ENCODE peak calls at places on chromosome 22, in four cellular contexts. One of them, this sample, is unnamed.

GRCh38 chr22:41021039-41021654 is 70.0 kb downstream of the RBX1 start:
- DNase-seq in kidney tubule cell: no peak
- DNase-seq in cardiac fibroblast: no peak
- DNase-seq in AG20443: no peak
- DNase-seq in this sample: peak; percentile 10

GRCh38 chr22:45905924-45906865 is 70.8 kb downstream of the WNT7B start:
- DNase-seq in cardiac fibroblast: peak; percentile 71
- DNase-seq in AG20443: peak; percentile 87
- DNase-seq in kidney tubule cell: peak; percentile 54
- DNase-seq in this sample: peak; percentile 67

GRCh38 chr22:36237462-36238347 is 1.6 kb downstream of the APOL2 start:
- DNase-seq in AG20443: peak; percentile 24
- DNase-seq in kidney tubule cell: peak; percentile 38
- DNase-seq in cardiac fibroblast: peak; percentile 23
- DNase-seq in this sample: no peak

GRCh38 chr22:40560551-40560950 is 76.0 kb downstream of the MRTFA start:
- DNase-seq in cardiac fibroblast: peak; percentile 19
- DNase-seq in AG20443: peak; percentile 51
- DNase-seq in kidney tubule cell: no peak
- DNase-seq in this sample: no peak

GRCh38 chr22:19742160-19743066 is 18.2 kb upstream of the TBX1 start:
- DNase-seq in cardiac fibroblast: no peak
- DNase-seq in kidney tubule cell: no peak
- DNase-seq in AG20443: no peak
- DNase-seq in this sample: no peak

GRCh38 chr22:42596376-42596775 is 18.3 kb downstream of the POLDIP3 start:
- DNase-seq in AG20443: no peak
- DNase-seq in kidney tubule cell: no peak
- DNase-seq in cardiac fibroblast: peak; percentile 80
- DNase-seq in this sample: no peak

GRCh38 chr22:46848227-46848626 is 85.8 kb downstream of the TBC1D22A start:
- DNase-seq in AG20443: no peak
- DNase-seq in cardiac fibroblast: no peak
- DNase-seq in kidney tubule cell: peak; percentile 54
- DNase-seq in this sample: no peak

GRCh38 chr22:39750759-39751158 is 142.8 kb downstream of the ENTHD1 start:
- DNase-seq in cardiac fibroblast: no peak
- DNase-seq in kidney tubule cell: no peak
- DNase-seq in AG20443: no peak
- DNase-seq in this sample: no peak

GRCh38 chr22:27089303-27089702 is 431.9 kb downstream of the MIAT start:
- DNase-seq in kidney tubule cell: no peak
- DNase-seq in AG20443: no peak
- DNase-seq in cardiac fibroblast: no peak
- DNase-seq in this sample: no peak

GRCh38 chr22:20591660-20592310 is 84.4 kb downstream of the MED15 start:
- DNase-seq in kidney tubule cell: no peak
- DNase-seq in cardiac fibroblast: no peak
- DNase-seq in AG20443: peak; percentile 44
- DNase-seq in this sample: peak; percentile 63

GRCh38 chr22:29352778-29353177 is 35.6 kb downstream of the AP1B1 start:
- DNase-seq in AG20443: no peak
- DNase-seq in kidney tubule cell: no peak
- DNase-seq in cardiac fibroblast: no peak
- DNase-seq in this sample: no peak

GRCh38 chr22:22047776-22048175 is 65.2 kb upstream of the TOP3B start:
- DNase-seq in AG20443: no peak
- DNase-seq in cardiac fibroblast: no peak
- DNase-seq in kidney tubule cell: no peak
- DNase-seq in this sample: no peak

GRCh38 chr22:26336773-26337172 is 92.3 kb upstream of the ASPHD2 start:
- DNase-seq in cardiac fibroblast: no peak
- DNase-seq in AG20443: no peak
- DNase-seq in kidney tubule cell: no peak
- DNase-seq in this sample: no peak

GRCh38 chr22:49967333-49968241 is 7.0 kb downstream of the PIM3 start:
- DNase-seq in kidney tubule cell: peak; percentile 26
- DNase-seq in AG20443: no peak
- DNase-seq in cardiac fibroblast: peak; percentile 64
- DNase-seq in this sample: peak; percentile 20

GRCh38 chr22:49770454-49771265 is 57.0 kb downstream of the BRD1 start:
- DNase-seq in kidney tubule cell: no peak
- DNase-seq in AG20443: no peak
- DNase-seq in cardiac fibroblast: no peak
- DNase-seq in this sample: no peak

GRCh38 chr22:28014141-28015055 is 95.3 kb upstream of the PITPNB start:
- DNase-seq in AG20443: no peak
- DNase-seq in kidney tubule cell: peak; percentile 17
- DNase-seq in cardiac fibroblast: no peak
- DNase-seq in this sample: peak; percentile 83

GRCh38 chr22:31488988-31489617 is 539 bp downstream of the EIF4ENIF1 start:
- DNase-seq in AG20443: peak; percentile 79
- DNase-seq in cardiac fibroblast: peak; percentile 35
- DNase-seq in kidney tubule cell: peak; percentile 20
- DNase-seq in this sample: peak; percentile 72

GRCh38 chr22:19085233-19086043 is 36.8 kb downstream of the DGCR2 start:
- DNase-seq in AG20443: peak; percentile 61
- DNase-seq in kidney tubule cell: peak; percentile 58
- DNase-seq in cardiac fibroblast: peak; percentile 54
- DNase-seq in this sample: no peak

GRCh38 chr22:47839586-47840245 is 1077.3 kb downstream of the TBC1D22A start:
- DNase-seq in AG20443: no peak
- DNase-seq in cardiac fibroblast: no peak
- DNase-seq in kidney tubule cell: peak; percentile 16
- DNase-seq in this sample: no peak

GRCh38 chr22:44880588-44881245 is 128.3 kb downstream of the ARHGAP8 start:
- DNase-seq in cardiac fibroblast: no peak
- DNase-seq in AG20443: no peak
- DNase-seq in kidney tubule cell: no peak
- DNase-seq in this sample: no peak

GRCh38 chr22:50221410-50222300 is 20.8 kb downstream of the SELENOO start:
- DNase-seq in kidney tubule cell: no peak
- DNase-seq in cardiac fibroblast: no peak
- DNase-seq in AG20443: no peak
- DNase-seq in this sample: no peak

GRCh38 chr22:36758792-36759271 is 17.1 kb downstream of the IFT27 start:
- DNase-seq in kidney tubule cell: no peak
- DNase-seq in AG20443: no peak
- DNase-seq in cardiac fibroblast: no peak
- DNase-seq in this sample: no peak

GRCh38 chr22:22848364-22848866 is 39.2 kb upstream of the IGLL5 start:
- DNase-seq in cardiac fibroblast: peak; percentile 59
- DNase-seq in kidney tubule cell: peak; percentile 63
- DNase-seq in AG20443: peak; percentile 69
- DNase-seq in this sample: peak; percentile 81

GRCh38 chr22:36549033-36549432 is 20.1 kb upstream of the EIF3D start:
- DNase-seq in cardiac fibroblast: no peak
- DNase-seq in AG20443: no peak
- DNase-seq in kidney tubule cell: no peak
- DNase-seq in this sample: no peak

GRCh38 chr22:36022162-36022561 is 6.5 kb downstream of the RBFOX2 start:
- DNase-seq in cardiac fibroblast: peak; percentile 59
- DNase-seq in AG20443: peak; percentile 37
- DNase-seq in kidney tubule cell: no peak
- DNase-seq in this sample: no peak

GRCh38 chr22:21735198-21736083 is at the start of gene YPEL1:
- DNase-seq in kidney tubule cell: peak; percentile 97
- DNase-seq in AG20443: peak; percentile 99
- DNase-seq in cardiac fibroblast: peak; percentile 98
- DNase-seq in this sample: peak; percentile 99

GRCh38 chr22:23085351-23085671 is 15.0 kb downstream of the GNAZ start:
- DNase-seq in cardiac fibroblast: no peak
- DNase-seq in AG20443: no peak
- DNase-seq in kidney tubule cell: no peak
- DNase-seq in this sample: no peak

GRCh38 chr22:50199251-50199721 is 1.5 kb upstream of the SELENOO start:
- DNase-seq in cardiac fibroblast: no peak
- DNase-seq in kidney tubule cell: no peak
- DNase-seq in AG20443: no peak
- DNase-seq in this sample: no peak

GRCh38 chr22:25407859-25408229 is 156.6 kb upstream of the GRK3 start:
- DNase-seq in AG20443: no peak
- DNase-seq in cardiac fibroblast: no peak
- DNase-seq in kidney tubule cell: no peak
- DNase-seq in this sample: no peak

GRCh38 chr22:43293661-43294392 is 49.3 kb downstream of the SCUBE1 start:
- DNase-seq in cardiac fibroblast: peak; percentile 39
- DNase-seq in kidney tubule cell: peak; percentile 50
- DNase-seq in AG20443: peak; percentile 46
- DNase-seq in this sample: peak; percentile 26

GRCh38 chr22:39473856-39474255 is 17.0 kb downstream of the MGAT3 start:
- DNase-seq in kidney tubule cell: no peak
- DNase-seq in AG20443: no peak
- DNase-seq in cardiac fibroblast: no peak
- DNase-seq in this sample: no peak

GRCh38 chr22:46596032-46596441 is 24.1 kb upstream of the GRAMD4 start:
- DNase-seq in cardiac fibroblast: no peak
- DNase-seq in kidney tubule cell: peak; percentile 79
- DNase-seq in AG20443: peak; percentile 77
- DNase-seq in this sample: peak; percentile 1

GRCh38 chr22:23357028-23357427 is 176.7 kb downstream of the BCR start:
- DNase-seq in cardiac fibroblast: no peak
- DNase-seq in kidney tubule cell: no peak
- DNase-seq in AG20443: no peak
- DNase-seq in this sample: no peak

This sample was measured in neural progenitor cell.